ENCODE peak calls at places on chromosomes 16 and 17, in seven cellular contexts. One of them, this sample, is unnamed. For H3K27me3, the result is how much of the 10 kb centered on the place peaks cover.

GRCh38 chr17:43360376-43360738 is 38.4 kb upstream of the ARL4D start:
- DNase-seq in CD8-positive, alpha-beta T cell: peak
- DNase-seq in brain microvascular endothelial cell: peak
- DNase-seq in mesendoderm: no peak
- DNase-seq in dorsolateral prefrontal cortex: no peak
- DNase-seq in GM23338: no peak
- DNase-seq in right atrium auricular region: peak
- DNase-seq in this sample: peak

GRCh38 chr17:83078378-83079339 is 750 bp upstream of the METRNL start:
- DNase-seq in CD8-positive, alpha-beta T cell: no peak
- DNase-seq in brain microvascular endothelial cell: no peak
- DNase-seq in mesendoderm: no peak
- DNase-seq in dorsolateral prefrontal cortex: no peak
- DNase-seq in GM23338: no peak
- DNase-seq in right atrium auricular region: no peak
- DNase-seq in this sample: no peak

GRCh38 chr16:5065813-5066212 is at the start of gene C16orf89:
- DNase-seq in CD8-positive, alpha-beta T cell: no peak
- DNase-seq in brain microvascular endothelial cell: no peak
- DNase-seq in mesendoderm: no peak
- DNase-seq in dorsolateral prefrontal cortex: peak
- DNase-seq in GM23338: no peak
- DNase-seq in right atrium auricular region: no peak
- DNase-seq in this sample: no peak

GRCh38 chr17:44916059-44916780 is 920 bp upstream of the GFAP start:
- DNase-seq in CD8-positive, alpha-beta T cell: no peak
- DNase-seq in brain microvascular endothelial cell: no peak
- DNase-seq in mesendoderm: no peak
- DNase-seq in dorsolateral prefrontal cortex: no peak
- DNase-seq in GM23338: no peak
- DNase-seq in right atrium auricular region: no peak
- DNase-seq in this sample: no peak

GRCh38 chr16:2178321-2179106 is 17.9 kb downstream of the CASKIN1 start:
- DNase-seq in CD8-positive, alpha-beta T cell: peak
- DNase-seq in brain microvascular endothelial cell: no peak
- DNase-seq in mesendoderm: peak
- DNase-seq in dorsolateral prefrontal cortex: no peak
- DNase-seq in GM23338: peak
- DNase-seq in right atrium auricular region: no peak
- DNase-seq in this sample: peak

GRCh38 chr17:29640413-29640812 is 17.7 kb upstream of the CORO6 start:
- DNase-seq in CD8-positive, alpha-beta T cell: no peak
- DNase-seq in brain microvascular endothelial cell: peak
- DNase-seq in mesendoderm: peak
- DNase-seq in dorsolateral prefrontal cortex: no peak
- DNase-seq in GM23338: no peak
- DNase-seq in right atrium auricular region: no peak
- DNase-seq in this sample: no peak

GRCh38 chr16:2034695-2035430 is 8.2 kb downstream of the NHERF2 start:
- DNase-seq in CD8-positive, alpha-beta T cell: no peak
- DNase-seq in brain microvascular endothelial cell: no peak
- DNase-seq in mesendoderm: no peak
- DNase-seq in dorsolateral prefrontal cortex: no peak
- DNase-seq in GM23338: no peak
- DNase-seq in right atrium auricular region: no peak
- DNase-seq in this sample: no peak

GRCh38 chr17:46782250-46782953 is 36.1 kb downstream of the WNT3 start:
- DNase-seq in CD8-positive, alpha-beta T cell: no peak
- DNase-seq in brain microvascular endothelial cell: no peak
- DNase-seq in mesendoderm: peak
- DNase-seq in dorsolateral prefrontal cortex: no peak
- DNase-seq in GM23338: peak
- DNase-seq in right atrium auricular region: no peak
- DNase-seq in this sample: no peak

GRCh38 chr16:31177136-31177535 is 2.8 kb upstream of the FUS start:
- DNase-seq in CD8-positive, alpha-beta T cell: peak
- DNase-seq in brain microvascular endothelial cell: no peak
- DNase-seq in mesendoderm: no peak
- DNase-seq in dorsolateral prefrontal cortex: no peak
- DNase-seq in GM23338: no peak
- DNase-seq in right atrium auricular region: no peak
- DNase-seq in this sample: peak

GRCh38 chr16:89936508-89936907 is 12.0 kb upstream of the DEF8 start:
- DNase-seq in CD8-positive, alpha-beta T cell: no peak
- DNase-seq in brain microvascular endothelial cell: no peak
- DNase-seq in mesendoderm: no peak
- DNase-seq in dorsolateral prefrontal cortex: no peak
- DNase-seq in GM23338: no peak
- DNase-seq in right atrium auricular region: no peak
- DNase-seq in this sample: no peak

GRCh38 chr16:68197250-68197649 is 38.7 kb downstream of the ESRP2 start:
- DNase-seq in CD8-positive, alpha-beta T cell: no peak
- DNase-seq in brain microvascular endothelial cell: peak
- DNase-seq in mesendoderm: no peak
- DNase-seq in dorsolateral prefrontal cortex: no peak
- DNase-seq in GM23338: no peak
- DNase-seq in right atrium auricular region: no peak
- DNase-seq in this sample: no peak

GRCh38 chr16:55498101-55498500 is 10.8 kb upstream of the LPCAT2 start:
- DNase-seq in CD8-positive, alpha-beta T cell: no peak
- DNase-seq in brain microvascular endothelial cell: no peak
- DNase-seq in mesendoderm: no peak
- DNase-seq in dorsolateral prefrontal cortex: no peak
- DNase-seq in GM23338: no peak
- DNase-seq in right atrium auricular region: peak
- DNase-seq in this sample: no peak

GRCh38 chr17:48814504-48814903 is 2.5 kb downstream of the TTLL6 start:
- DNase-seq in CD8-positive, alpha-beta T cell: peak
- DNase-seq in brain microvascular endothelial cell: peak
- DNase-seq in mesendoderm: peak
- DNase-seq in dorsolateral prefrontal cortex: peak
- DNase-seq in GM23338: peak
- DNase-seq in right atrium auricular region: peak
- DNase-seq in this sample: peak

GRCh38 chr17:72115789-72116520 is 4.9 kb upstream of the SOX9 start:
- DNase-seq in CD8-positive, alpha-beta T cell: no peak
- DNase-seq in brain microvascular endothelial cell: no peak
- DNase-seq in mesendoderm: no peak
- DNase-seq in dorsolateral prefrontal cortex: no peak
- DNase-seq in GM23338: peak
- DNase-seq in right atrium auricular region: no peak
- DNase-seq in this sample: no peak
- H3K4me3 ChIP-seq in CD8-positive, alpha-beta T cell: no peak
- H3K4me3 ChIP-seq in brain microvascular endothelial cell: no peak
- H3K4me3 ChIP-seq in mesendoderm: peak
- H3K4me3 ChIP-seq in dorsolateral prefrontal cortex: peak
- H3K4me3 ChIP-seq in GM23338: peak
- H3K4me3 ChIP-seq in right atrium auricular region: no peak
- H3K4me3 ChIP-seq in this sample: no peak

GRCh38 chr17:10041287-10041612 is 136.2 kb upstream of the RCVRN start:
- DNase-seq in CD8-positive, alpha-beta T cell: no peak
- DNase-seq in brain microvascular endothelial cell: no peak
- DNase-seq in mesendoderm: peak
- DNase-seq in dorsolateral prefrontal cortex: no peak
- DNase-seq in GM23338: no peak
- DNase-seq in right atrium auricular region: no peak
- DNase-seq in this sample: no peak

GRCh38 chr17:10041916-10042588 is 137.0 kb upstream of the RCVRN start:
- DNase-seq in CD8-positive, alpha-beta T cell: no peak
- DNase-seq in brain microvascular endothelial cell: no peak
- DNase-seq in mesendoderm: no peak
- DNase-seq in dorsolateral prefrontal cortex: no peak
- DNase-seq in GM23338: no peak
- DNase-seq in right atrium auricular region: no peak
- DNase-seq in this sample: no peak

GRCh38 chr17:10046259-10046658 is 141.2 kb upstream of the RCVRN start:
- DNase-seq in CD8-positive, alpha-beta T cell: no peak
- DNase-seq in brain microvascular endothelial cell: no peak
- DNase-seq in mesendoderm: no peak
- DNase-seq in dorsolateral prefrontal cortex: no peak
- DNase-seq in GM23338: no peak
- DNase-seq in right atrium auricular region: no peak
- DNase-seq in this sample: no peak

GRCh38 chr17:10046786-10047609 is 141.9 kb upstream of the RCVRN start:
- DNase-seq in CD8-positive, alpha-beta T cell: no peak
- DNase-seq in brain microvascular endothelial cell: no peak
- DNase-seq in mesendoderm: no peak
- DNase-seq in dorsolateral prefrontal cortex: no peak
- DNase-seq in GM23338: no peak
- DNase-seq in right atrium auricular region: no peak
- DNase-seq in this sample: no peak

DNA sequence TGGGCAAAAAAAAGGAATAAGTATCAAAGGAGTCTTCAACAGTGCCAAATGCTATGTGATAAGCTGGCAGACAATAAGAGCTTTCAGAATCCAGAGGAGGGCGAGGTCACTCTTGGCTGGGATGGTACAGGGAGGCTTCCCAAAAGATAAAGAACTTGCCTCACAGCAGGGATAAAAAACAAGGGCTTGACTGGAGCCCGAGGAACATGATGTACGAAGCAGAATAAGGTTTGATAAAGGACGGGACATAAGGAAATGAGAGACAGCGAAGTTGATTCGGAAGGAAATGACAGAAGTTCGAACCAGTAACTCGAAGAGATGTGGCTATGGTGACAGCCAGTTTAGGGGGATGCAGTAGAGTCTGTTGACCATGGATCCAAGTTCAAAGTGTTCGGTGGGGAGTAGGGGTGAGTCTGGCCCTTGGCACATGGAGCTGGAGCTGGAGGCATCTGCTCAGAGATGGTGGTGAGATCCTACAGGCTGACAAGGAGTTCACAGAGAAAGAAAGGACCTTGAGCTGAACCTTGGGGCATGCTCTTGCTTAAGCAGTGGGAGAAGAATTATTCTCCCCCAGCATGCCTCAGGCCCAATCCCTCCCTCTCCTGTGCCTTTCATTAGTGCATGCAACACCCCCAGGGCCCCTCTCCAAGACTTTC is 137.6 kb upstream of the RCVRN start:
- DNase-seq in CD8-positive, alpha-beta T cell: no peak
- DNase-seq in brain microvascular endothelial cell: no peak
- DNase-seq in mesendoderm: no peak
- DNase-seq in dorsolateral prefrontal cortex: no peak
- DNase-seq in GM23338: no peak
- DNase-seq in right atrium auricular region: peak
- DNase-seq in this sample: no peak
- H3K27me3 ChIP-seq in CD8-positive, alpha-beta T cell: under half
- H3K27me3 ChIP-seq in brain microvascular endothelial cell: under half
- H3K27me3 ChIP-seq in mesendoderm: under half
- H3K27me3 ChIP-seq in dorsolateral prefrontal cortex: under half
- H3K27me3 ChIP-seq in GM23338: under half
- H3K27me3 ChIP-seq in right atrium auricular region: under half
- H3K27me3 ChIP-seq in this sample: under half

DNA sequence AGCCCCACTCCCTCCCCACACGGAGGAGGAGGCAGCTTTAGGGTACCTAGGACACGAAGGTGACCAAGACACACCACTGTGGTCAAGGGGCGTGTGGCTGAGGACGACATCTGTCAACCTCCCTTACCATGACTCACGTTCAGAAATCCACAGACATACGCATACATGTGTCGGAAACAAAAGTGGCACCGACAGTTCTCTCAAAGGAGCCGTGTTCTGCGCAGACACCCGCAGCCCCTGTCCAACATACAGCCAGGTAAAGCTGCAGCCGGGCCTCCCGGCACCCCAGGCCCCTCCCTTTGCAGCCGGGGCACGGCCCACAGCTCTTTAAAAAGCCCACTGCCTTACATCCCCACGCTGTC is 40.4 kb upstream of the KLHDC4 start:
- DNase-seq in CD8-positive, alpha-beta T cell: peak
- DNase-seq in brain microvascular endothelial cell: no peak
- DNase-seq in mesendoderm: peak
- DNase-seq in dorsolateral prefrontal cortex: no peak
- DNase-seq in GM23338: no peak
- DNase-seq in right atrium auricular region: no peak
- DNase-seq in this sample: no peak
- H3K27ac ChIP-seq in CD8-positive, alpha-beta T cell: peak
- H3K27ac ChIP-seq in brain microvascular endothelial cell: peak
- H3K27ac ChIP-seq in mesendoderm: peak
- H3K27ac ChIP-seq in dorsolateral prefrontal cortex: peak
- H3K27ac ChIP-seq in GM23338: no peak
- H3K27ac ChIP-seq in right atrium auricular region: peak
- H3K27ac ChIP-seq in this sample: no peak

DNA sequence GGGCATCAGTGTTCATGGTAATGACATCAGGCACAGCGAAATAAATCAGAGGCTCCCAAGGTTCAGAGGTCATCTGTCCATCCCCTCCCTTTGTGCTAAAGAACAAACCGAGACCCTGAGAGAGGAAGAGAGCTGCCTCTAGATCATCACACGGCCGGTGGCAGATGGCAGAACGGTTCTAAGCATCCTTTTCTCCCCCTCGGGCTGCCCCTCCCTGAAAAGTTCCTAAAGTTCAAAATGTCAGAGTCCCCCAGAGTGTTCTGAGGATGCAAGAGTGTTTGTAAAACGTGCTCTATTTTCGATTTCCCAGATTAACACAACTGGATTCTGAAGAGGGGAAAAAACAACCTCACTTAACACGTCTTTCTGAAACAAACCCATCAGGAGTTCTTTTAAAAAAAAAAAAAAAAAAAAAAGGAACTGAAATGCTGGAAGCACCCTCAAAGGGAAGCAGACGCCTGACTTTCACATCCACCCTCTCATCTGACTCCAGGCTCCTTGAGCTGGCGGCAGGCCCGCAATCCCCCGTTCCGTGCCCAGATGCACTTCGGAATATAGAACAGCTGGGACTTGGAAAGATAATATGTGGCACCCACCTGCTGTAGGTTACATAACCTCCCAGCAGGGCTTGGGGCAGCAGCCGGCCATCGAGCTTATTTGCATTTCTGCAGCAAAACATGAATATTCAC is 115.5 kb upstream of the SMURF2 start:
- DNase-seq in CD8-positive, alpha-beta T cell: no peak
- DNase-seq in brain microvascular endothelial cell: no peak
- DNase-seq in mesendoderm: no peak
- DNase-seq in dorsolateral prefrontal cortex: peak
- DNase-seq in GM23338: peak
- DNase-seq in right atrium auricular region: no peak
- DNase-seq in this sample: no peak
- H3K4me3 ChIP-seq in CD8-positive, alpha-beta T cell: peak
- H3K4me3 ChIP-seq in brain microvascular endothelial cell: no peak
- H3K4me3 ChIP-seq in mesendoderm: no peak
- H3K4me3 ChIP-seq in dorsolateral prefrontal cortex: peak
- H3K4me3 ChIP-seq in GM23338: peak
- H3K4me3 ChIP-seq in right atrium auricular region: no peak
- H3K4me3 ChIP-seq in this sample: no peak

GRCh38 chr17:79269620-79270019 is 195.0 kb downstream of the ENGASE start:
- DNase-seq in CD8-positive, alpha-beta T cell: no peak
- DNase-seq in brain microvascular endothelial cell: no peak
- DNase-seq in mesendoderm: no peak
- DNase-seq in dorsolateral prefrontal cortex: no peak
- DNase-seq in GM23338: peak
- DNase-seq in right atrium auricular region: no peak
- DNase-seq in this sample: no peak
- H3K27me3 ChIP-seq in CD8-positive, alpha-beta T cell: under half
- H3K27me3 ChIP-seq in brain microvascular endothelial cell: under half
- H3K27me3 ChIP-seq in mesendoderm: under half
- H3K27me3 ChIP-seq in dorsolateral prefrontal cortex: under half
- H3K27me3 ChIP-seq in GM23338: under half
- H3K27me3 ChIP-seq in right atrium auricular region: under half
- H3K27me3 ChIP-seq in this sample: under half

GRCh38 chr16:69823831-69824563 is 61.9 kb downstream of the WWP2 start:
- DNase-seq in CD8-positive, alpha-beta T cell: no peak
- DNase-seq in brain microvascular endothelial cell: no peak
- DNase-seq in mesendoderm: no peak
- DNase-seq in dorsolateral prefrontal cortex: no peak
- DNase-seq in GM23338: no peak
- DNase-seq in right atrium auricular region: no peak
- DNase-seq in this sample: no peak
- H3K27ac ChIP-seq in CD8-positive, alpha-beta T cell: no peak
- H3K27ac ChIP-seq in brain microvascular endothelial cell: no peak
- H3K27ac ChIP-seq in mesendoderm: no peak
- H3K27ac ChIP-seq in dorsolateral prefrontal cortex: peak
- H3K27ac ChIP-seq in GM23338: peak
- H3K27ac ChIP-seq in right atrium auricular region: peak
- H3K27ac ChIP-seq in this sample: no peak

This sample was measured in effector memory CD4-positive, alpha-beta T cell.